ENCODE peak calls at places on chromosomes 11 and 22, in seven cellular contexts. S is SK-N-SH, V is A549, G is GM23338, W is GM12878, J is HCT116, I is HepG2. Y is an unnamed sample.

GRCh38 chr11:111718436-111719325 is 47.5 kb downstream of the PPP2R1B start:
- DNase-seq in S (no peak), J (no peak), V (no peak), G (no peak), W (no peak), I (peak), Y (no peak)

GRCh38 chr11:67270256-67271211 is 4.3 kb downstream of the GRK2 start:
- DNase-seq in V (no peak), J (no peak), I (no peak), G (peak), S (no peak), W (no peak), Y (no peak)

GRCh38 chr22:35921777-35922176 is 106.8 kb downstream of the RBFOX2 start:
- DNase-seq in S (peak), V (peak), G (peak), I (peak), W (peak), J (peak), Y (peak)

GRCh38 chr11:75063732-75064314 is 32.9 kb downstream of the OR2AT4 start:
- DNase-seq in S (no peak), V (no peak), G (no peak), I (no peak), W (no peak), J (no peak), Y (no peak)

GRCh38 chr11:123325535-123325934 is 104.5 kb upstream of the GRAMD1B start:
- DNase-seq in I (no peak), G (no peak), W (no peak), S (no peak), J (no peak), V (no peak), Y (no peak)

GRCh38 chr11:17811416-17811815 is 76.8 kb downstream of the KCNC1 start:
- DNase-seq in G (no peak), W (no peak), I (no peak), V (no peak), J (no peak), S (no peak), Y (no peak)

GRCh38 chr11:111735262-111736116 is 30.7 kb downstream of the PPP2R1B start:
- DNase-seq in G (no peak), S (peak), I (no peak), W (no peak), V (no peak), J (no peak), Y (no peak)

GRCh38 chr22:27100789-27101188 is 443.4 kb downstream of the MIAT start:
- DNase-seq in I (no peak), V (no peak), J (no peak), G (peak), W (no peak), S (peak), Y (no peak)

GRCh38 chr11:108115495-108116140 is 5.7 kb upstream of the ACAT1 start:
- DNase-seq in G (peak), S (no peak), W (no peak), V (peak), I (no peak), J (no peak), Y (peak)

GRCh38 chr11:106854429-106854828 is 163.8 kb downstream of the GUCY1A2 start:
- DNase-seq in J (no peak), S (no peak), W (no peak), I (no peak), G (no peak), V (no peak), Y (no peak)

GRCh38 chr11:3135491-3136440 is 29.3 kb downstream of the OSBPL5 start:
- DNase-seq in V (no peak), G (peak), I (no peak), J (no peak), W (no peak), S (no peak), Y (no peak)

GRCh38 chr11:1507381-1508140 is 21.0 kb upstream of the MOB2 start:
- DNase-seq in G (no peak), S (no peak), W (no peak), J (no peak), I (no peak), V (no peak), Y (no peak)

GRCh38 chr11:111225871-111226270 is 19.7 kb upstream of the POU2AF2 start:
- DNase-seq in S (no peak), J (no peak), G (no peak), V (no peak), I (no peak), W (no peak), Y (no peak)

GRCh38 chr11:73325036-73325981 is 17.2 kb downstream of the ARHGEF17 start:
- DNase-seq in J (no peak), S (peak), G (no peak), W (peak), V (no peak), I (peak), Y (no peak)

GRCh38 chr22:24418786-24419479 is 8.5 kb upstream of the ADORA2A start:
- DNase-seq in S (peak), I (no peak), J (no peak), G (no peak), W (no peak), V (no peak), Y (no peak)

GRCh38 chr11:9733212-9733611 is 69.3 kb downstream of the SWAP70 start:
- DNase-seq in S (no peak), I (no peak), G (no peak), V (no peak), J (no peak), W (no peak), Y (no peak)

GRCh38 chr11:126543691-126544090 is 188.2 kb downstream of the ST3GAL4 start:
- DNase-seq in J (no peak), G (no peak), I (no peak), W (no peak), S (no peak), V (no peak), Y (no peak)

GRCh38 chr11:117734596-117734995 is 62.4 kb downstream of the DSCAML1 start:
- DNase-seq in W (no peak), V (no peak), G (peak), S (peak), J (no peak), I (no peak), Y (no peak)

GRCh38 chr11:43937434-43938411 is 4.7 kb upstream of the C11orf96 start:
- DNase-seq in W (no peak), S (no peak), I (no peak), G (no peak), V (peak), J (peak), Y (no peak)
- TF ChIP-seq REST in W (no peak), S (no peak), I (no peak), G (no peak), V (no peak), J (no peak), Y (no peak)

DNA sequence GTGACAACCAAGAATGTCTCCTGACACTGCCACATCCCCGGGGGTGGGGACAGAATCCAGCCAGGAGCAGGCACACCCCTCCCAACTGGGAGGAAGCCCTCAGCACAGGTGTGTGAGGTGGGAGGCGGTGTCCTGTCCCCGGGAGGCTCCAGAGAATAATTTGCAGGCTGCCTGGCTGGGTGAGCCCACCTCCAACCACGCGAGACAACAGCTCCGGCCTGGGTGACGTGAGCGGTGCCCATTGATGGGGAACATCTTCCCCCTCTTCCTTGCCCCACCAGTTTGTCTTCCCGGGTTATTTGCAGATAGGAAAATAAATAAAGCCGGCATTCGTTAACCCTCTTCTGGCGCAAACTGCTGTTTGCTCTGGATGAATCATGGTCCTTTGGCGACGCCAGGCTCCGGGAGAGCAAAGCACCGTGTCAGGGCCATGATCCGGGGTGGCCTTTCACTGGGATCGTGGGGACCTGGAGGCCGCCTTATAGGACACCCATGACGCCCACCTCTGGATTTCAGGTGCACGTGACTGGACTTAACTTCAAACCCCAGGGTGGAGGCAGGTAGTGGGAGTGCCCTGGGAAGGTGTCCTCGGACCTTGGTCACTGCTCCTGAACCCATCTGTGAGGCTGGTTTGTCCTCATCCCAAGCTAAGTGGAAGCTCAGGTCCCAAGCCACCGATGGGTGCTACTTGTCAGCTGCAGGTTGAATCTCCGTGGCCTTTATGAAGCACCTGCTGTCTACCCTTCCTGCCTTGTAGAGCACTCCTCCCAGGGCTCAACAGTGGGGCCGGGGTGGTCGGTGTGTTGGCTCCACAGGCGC is 13.9 kb downstream of the CCND1 start:
- DNase-seq in J (no peak), W (no peak), V (peak), G (peak), S (no peak), I (peak), Y (no peak)
- TF ChIP-seq REST in J (no peak), W (no peak), V (peak), G (no peak), S (no peak), I (no peak), Y (no peak)

DNA sequence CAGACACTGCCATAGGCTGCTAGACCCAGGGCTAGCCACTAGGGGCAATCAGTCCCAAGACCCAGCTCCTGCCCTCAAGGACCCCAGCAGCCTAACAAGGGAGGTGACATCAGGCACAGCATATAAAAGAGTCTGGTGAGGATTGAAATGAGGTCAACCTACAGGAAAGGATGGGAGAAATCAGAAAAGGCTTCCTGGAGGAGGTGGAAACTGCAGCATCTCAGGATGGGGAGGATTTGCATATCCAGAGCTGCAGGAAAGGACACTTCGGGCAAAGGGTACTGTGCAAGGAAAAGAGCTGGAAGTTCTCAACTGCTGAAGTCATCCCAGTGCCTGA is 2.9 kb upstream of the ARFGAP2 start:
- DNase-seq in J (no peak), I (peak), W (peak), V (peak), G (peak), S (peak), Y (no peak)
- TF ChIP-seq REST in J (no peak), I (no peak), W (no peak), V (no peak), G (no peak), S (no peak), Y (no peak)

GRCh38 chr22:46352691-46353386 is 17.3 kb downstream of the TRMU start:
- DNase-seq in V (peak), G (no peak), I (no peak), W (no peak), S (no peak), J (no peak), Y (no peak)
- TF ChIP-seq REST in V (no peak), G (no peak), I (no peak), W (no peak), S (no peak), J (no peak), Y (no peak)

GRCh38 chr11:11313426-11313825 is 39.6 kb downstream of the CSNK2A3 start:
- DNase-seq in V (peak), G (no peak), W (no peak), S (no peak), I (peak), J (no peak), Y (no peak)
- TF ChIP-seq REST in V (no peak), G (no peak), W (no peak), S (no peak), I (no peak), J (no peak), Y (no peak)

GRCh38 chr22:17716529-17716928 is 57.7 kb downstream of the BID start:
- DNase-seq in J (no peak), I (no peak), G (no peak), S (no peak), V (no peak), W (no peak), Y (no peak)

GRCh38 chr22:17710023-17710422 is 64.2 kb downstream of the BID start:
- DNase-seq in W (no peak), S (no peak), I (no peak), J (no peak), V (no peak), G (no peak), Y (no peak)

GRCh38 chr22:17717708-17718107 is 56.6 kb downstream of the BID start:
- DNase-seq in G (no peak), S (no peak), V (no peak), I (no peak), W (no peak), J (no peak), Y (no peak)

GRCh38 chr22:17707526-17707925 is 66.7 kb downstream of the BID start:
- DNase-seq in V (no peak), J (no peak), G (no peak), W (no peak), S (no peak), I (no peak), Y (no peak)

DNA sequence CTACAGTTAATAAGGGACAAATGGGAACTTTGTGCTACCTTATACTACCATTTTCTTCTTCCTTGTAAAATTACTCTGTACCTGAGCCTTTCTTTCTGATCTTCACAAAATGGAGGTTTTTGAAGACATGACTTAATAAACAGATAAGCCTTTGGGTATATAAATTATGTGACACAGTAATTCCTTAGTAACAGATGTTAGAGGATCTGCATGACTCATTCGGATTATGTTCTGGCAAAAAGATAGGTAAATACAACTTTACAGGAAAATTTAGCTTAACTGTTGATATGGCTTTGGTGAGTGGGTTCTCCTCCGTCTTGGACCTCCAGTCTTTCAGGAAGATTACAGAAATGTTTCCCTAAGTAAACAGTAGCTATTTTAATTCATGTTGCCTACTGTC is 61.8 kb downstream of the BID start:
- DNase-seq in I (no peak), G (no peak), J (no peak), V (no peak), S (no peak), W (no peak), Y (no peak)
- TF ChIP-seq REST in I (no peak), G (no peak), J (no peak), V (no peak), S (no peak), W (no peak), Y (no peak)

GRCh38 chr22:39174498-39175120 is 22.1 kb upstream of the CBX7 start:
- DNase-seq in I (peak), G (peak), S (peak), W (no peak), V (no peak), J (peak), Y (peak)
- TF ChIP-seq REST in I (peak), G (peak), S (no peak), W (no peak), V (no peak), J (no peak), Y (no peak)

GRCh38 chr22:29313126-29314071 is 2.1 kb downstream of the RASL10A start:
- DNase-seq in S (peak), I (no peak), V (no peak), W (no peak), G (peak), J (peak), Y (no peak)

GRCh38 chr22:29310863-29311339 is 4.5 kb downstream of the GAS2L1 start:
- DNase-seq in W (no peak), J (peak), S (peak), I (peak), V (peak), G (peak), Y (no peak)

GRCh38 chr22:29314074-29314473 is 1.4 kb downstream of the RASL10A start:
- DNase-seq in V (no peak), J (no peak), G (no peak), I (no peak), W (no peak), S (no peak), Y (no peak)

GRCh38 chr22:29311468-29312217 is 3.9 kb downstream of the RASL10A start:
- DNase-seq in W (no peak), G (no peak), J (no peak), S (peak), I (no peak), V (no peak), Y (no peak)

GRCh38 chr22:29312218-29313125 is 3.0 kb downstream of the RASL10A start:
- DNase-seq in I (no peak), J (no peak), S (peak), V (no peak), G (no peak), W (no peak), Y (no peak)
- TF ChIP-seq REST in I (no peak), J (no peak), S (no peak), V (no peak), G (no peak), W (no peak), Y (no peak)

GRCh38 chr11:95816037-95816436 is 25.7 kb downstream of the CEP57 start:
- DNase-seq in W (no peak), I (no peak), G (no peak), J (no peak), V (no peak), S (no peak), Y (no peak)
- TF ChIP-seq REST in W (no peak), I (no peak), G (no peak), J (no peak), V (no peak), S (no peak), Y (no peak)

Y was measured in Panc1.